ENCODE peak calls at places on chromosomes 12 and 14, in four cellular contexts. U is tibial artery, J is NCI-H748 treated with DMSO at 0.1 percent for 48 hours, Q is NCI-H774. S is an unnamed sample.

GRCh38 chr14:29925106-29925722 is 2.4 kb downstream of the PRKD1 start:
- DNase-seq in U (no peak), J (no peak), Q (no peak), S (no peak)

GRCh38 chr14:23147676-23148075 is 28.6 kb upstream of the CEBPE start:
- DNase-seq in U (no peak), J (no peak), Q (no peak), S (no peak)

GRCh38 chr12:22447223-22447622 is 97.1 kb downstream of the C2CD5 start:
- DNase-seq in U (no peak), J (no peak), Q (no peak), S (no peak)

GRCh38 chr14:21993837-21994236 is 320.2 kb upstream of the OR4E1 start:
- DNase-seq in U (no peak), J (no peak), Q (no peak), S (no peak)

GRCh38 chr12:47721431-47721973 is 3.8 kb downstream of the ENDOU start:
- DNase-seq in U (no peak), J (no peak), Q (no peak), S (no peak)

GRCh38 chr12:108514973-108515814 is at the start of gene FICD:
- DNase-seq in U (peak), J (peak), Q (peak), S (peak)

GRCh38 chr12:12872934-12873275 is 18.5 kb upstream of the GPRC5A start:
- DNase-seq in U (no peak), J (no peak), Q (no peak), S (no peak)

GRCh38 chr12:105562727-105563072 is 232.2 kb downstream of the C12orf75 start:
- DNase-seq in U (no peak), J (peak), Q (peak), S (no peak)

GRCh38 chr12:94289551-94290312 is 141.4 kb downstream of the PLXNC1 start:
- DNase-seq in U (peak), J (no peak), Q (no peak), S (no peak)

GRCh38 chr12:90058721-90059120 is 350.1 kb upstream of the ATP2B1 start:
- DNase-seq in U (no peak), J (no peak), Q (no peak), S (no peak)

GRCh38 chr14:99066378-99066777 is 205.6 kb downstream of the BCL11B start:
- DNase-seq in U (no peak), J (no peak), Q (no peak), S (no peak)

GRCh38 chr12:4301932-4302501 is 19.0 kb upstream of the TIGAR start:
- DNase-seq in U (no peak), J (no peak), Q (no peak), S (no peak)

GRCh38 chr12:46264057-46264456 is 4.8 kb downstream of the SLC38A1 start:
- DNase-seq in U (no peak), J (no peak), Q (no peak), S (no peak)

GRCh38 chr12:26318661-26319068 is 123.3 kb downstream of the SSPN start:
- DNase-seq in U (peak), J (no peak), Q (no peak), S (peak)

GRCh38 chr12:94962680-94963079 is 40.8 kb downstream of the NDUFA12 start:
- DNase-seq in U (no peak), J (no peak), Q (no peak), S (no peak)

GRCh38 chr12:41532072-41532471 is 344.0 kb downstream of the PDZRN4 start:
- DNase-seq in U (no peak), J (no peak), Q (no peak), S (no peak)

GRCh38 chr14:90777830-90778467 is 38.3 kb downstream of the TTC7B start:
- DNase-seq in U (no peak), J (no peak), Q (no peak), S (no peak)

GRCh38 chr12:6222009-6222702 is 22.0 kb downstream of the CD9 start:
- DNase-seq in U (no peak), J (no peak), Q (no peak), S (no peak)

GRCh38 chr12:53023-53734 is 13.4 kb upstream of the IQSEC3 start:
- DNase-seq in U (no peak), J (no peak), Q (no peak), S (no peak)

GRCh38 chr12:69900720-69901131 is 75.7 kb downstream of the MYRFL start:
- DNase-seq in U (peak), J (peak), Q (peak), S (no peak)

GRCh38 chr14:36069535-36069900 is 107.0 kb downstream of the PTCSC3 start:
- DNase-seq in U (no peak), J (peak), Q (peak), S (no peak)

GRCh38 chr12:100154472-100155247 is 12.0 kb upstream of the BLTP3B start:
- DNase-seq in U (peak), J (peak), Q (peak), S (peak)

GRCh38 chr12:30823140-30823669 is 68.5 kb upstream of the CAPRIN2 start:
- DNase-seq in U (no peak), J (no peak), Q (no peak), S (no peak)

GRCh38 chr12:29282452-29282851 is 98.5 kb downstream of the ERGIC2 start:
- DNase-seq in U (no peak), J (no peak), Q (no peak), S (no peak)

GRCh38 chr14:68704736-68705720 is 87.8 kb downstream of the ZFP36L1 start:
- DNase-seq in U (no peak), J (no peak), Q (no peak), S (no peak)

GRCh38 chr12:59372971-59373370 is 222.9 kb upstream of the SLC16A7 start:
- DNase-seq in U (no peak), J (peak), Q (no peak), S (no peak)

GRCh38 chr12:117013726-117014125 is 85.5 kb downstream of the TESC start:
- DNase-seq in U (no peak), J (no peak), Q (no peak), S (no peak)

GRCh38 chr12:104593482-104593881 is 136.7 kb downstream of the CHST11 start:
- DNase-seq in U (no peak), J (no peak), Q (no peak), S (no peak)

GRCh38 chr12:685388-685787 is 22.1 kb upstream of the NINJ2 start:
- DNase-seq in U (no peak), J (no peak), Q (no peak), S (no peak)